ENCODE peak calls at places on chromosomes 13 and 19, in seven cellular contexts. T is CD4-positive, alpha-beta memory T cell; L is colonic mucosa; H is brain microvascular endothelial cell; K is fibroblast of villous mesenchyme; N is esophagus squamous epithelium; V is retinal pigment epithelial cell. O is an unnamed sample.

GRCh38 chr13:68176486-68176885 is 946.4 kb upstream of the PCDH9 start:
- DNase-seq in T (no peak), K (peak), L (no peak), N (no peak), V (peak), H (peak), O (peak)

GRCh38 chr19:28420731-28421550 is 792.0 kb downstream of the UQCRFS1 start:
- DNase-seq in V (no peak), L (no peak), N (no peak), H (no peak), T (no peak), K (no peak), O (no peak)

GRCh38 chr19:33288666-33289065 is 13.7 kb downstream of the CEBPA start:
- DNase-seq in H (no peak), N (no peak), V (no peak), L (no peak), T (no peak), K (no peak), O (no peak)

GRCh38 chr13:23687614-23688013 is 117.4 kb downstream of the TNFRSF19 start:
- DNase-seq in H (no peak), N (no peak), V (no peak), K (no peak), T (no peak), L (no peak), O (no peak)

GRCh38 chr19:20165971-20166592 is 932 bp upstream of the ZNF486 start:
- DNase-seq in V (no peak), L (no peak), N (no peak), H (no peak), K (no peak), T (no peak), O (no peak)

GRCh38 chr13:113835461-113836274 is 28.2 kb downstream of the GAS6 start:
- DNase-seq in N (no peak), K (peak), V (no peak), L (no peak), H (no peak), T (no peak), O (peak)

GRCh38 chr19:45526143-45526542 is 18.9 kb downstream of the VASP start:
- DNase-seq in N (no peak), V (no peak), H (peak), L (peak), K (peak), T (no peak), O (no peak)

GRCh38 chr13:30355405-30355741 is 48.0 kb upstream of the KATNAL1 start:
- DNase-seq in N (no peak), T (no peak), H (no peak), V (no peak), L (no peak), K (no peak), O (no peak)

GRCh38 chr19:50912727-50913716 is 1.8 kb upstream of the KLK4 start:
- DNase-seq in V (no peak), H (no peak), T (no peak), N (no peak), L (no peak), K (no peak), O (no peak)

DNA sequence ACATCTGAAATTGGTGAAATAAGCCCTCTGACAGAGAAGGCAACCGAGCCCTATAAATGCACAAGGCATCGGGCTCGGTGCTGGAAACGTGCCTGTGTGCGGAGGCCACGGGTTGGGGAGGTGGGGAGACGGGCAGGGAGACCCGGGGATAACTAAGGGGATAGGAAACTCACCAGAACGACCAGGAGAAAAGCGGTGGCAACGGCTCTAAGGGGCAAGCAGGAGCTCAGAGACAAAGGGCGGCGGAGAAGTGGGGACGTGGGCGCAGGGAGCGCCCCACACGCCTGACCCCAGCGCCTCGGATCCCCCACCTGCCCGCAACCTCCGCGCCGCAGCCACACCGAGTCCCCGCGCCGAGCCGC is 547 bp downstream of the SLC1A6 start:
- DNase-seq in N (no peak), H (no peak), K (no peak), V (no peak), T (no peak), L (no peak), O (no peak)
- H3K4me3 ChIP-seq in N (peak), H (no peak), K (no peak), V (no peak), T (no peak), L (no peak), O (no peak)

GRCh38 chr19:35901854-35902661 is at the start of gene HCST:
- DNase-seq in K (no peak), V (no peak), T (peak), N (no peak), L (no peak), H (no peak), O (no peak)

GRCh38 chr19:35903550-35904179 is 1.3 kb downstream of the HCST start:
- DNase-seq in V (no peak), H (peak), K (peak), N (peak), T (peak), L (peak), O (peak)

GRCh38 chr19:35905178-35905727 is 2.8 kb downstream of the TYROBP start:
- DNase-seq in T (no peak), K (no peak), L (no peak), H (no peak), N (no peak), V (no peak), O (no peak)

GRCh38 chr19:35902870-35903475 is 644 bp downstream of the HCST start:
- DNase-seq in N (no peak), T (no peak), V (no peak), L (no peak), K (no peak), H (no peak), O (no peak)

DNA sequence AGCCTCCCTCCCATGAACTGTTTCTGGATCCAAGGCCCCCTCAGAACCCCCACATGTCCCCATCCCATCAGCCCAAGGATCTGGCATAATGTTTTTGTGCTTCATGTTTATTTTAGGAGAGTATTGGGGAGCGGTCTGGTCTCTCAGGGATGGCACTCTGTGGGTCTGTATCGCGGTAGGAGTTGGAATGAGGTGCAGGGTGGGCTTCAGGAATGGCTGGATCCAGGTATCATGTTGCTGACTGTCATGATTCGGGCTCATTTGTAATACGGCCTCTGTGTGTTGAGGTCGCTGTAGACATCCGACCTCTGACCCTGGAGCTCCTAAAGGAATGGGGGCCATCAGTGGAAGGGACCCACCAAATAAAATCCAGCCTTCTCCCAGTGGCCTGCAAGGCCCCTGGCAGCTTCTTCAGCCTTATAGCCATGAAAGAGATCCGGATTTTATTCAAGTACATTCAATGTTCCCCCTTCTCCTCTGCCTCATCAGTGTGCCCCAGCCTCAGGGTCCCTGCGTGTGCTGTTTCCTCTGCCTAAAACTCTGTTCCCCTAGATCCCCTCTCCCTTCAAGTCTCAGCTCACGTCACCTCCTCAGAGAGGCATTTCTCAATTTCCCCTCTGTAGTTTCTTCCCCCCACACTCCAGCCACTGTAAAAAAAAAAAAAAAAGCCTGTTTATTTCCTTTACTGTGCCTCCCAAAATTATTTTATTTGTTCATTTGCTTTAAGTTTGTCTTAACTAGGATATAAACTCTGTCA is 2.2 kb downstream of the HCST start:
- DNase-seq in V (no peak), H (no peak), K (no peak), N (no peak), T (no peak), L (no peak), O (no peak)
- H3K4me3 ChIP-seq in V (no peak), H (no peak), K (no peak), N (no peak), T (no peak), L (no peak), O (no peak)

DNA sequence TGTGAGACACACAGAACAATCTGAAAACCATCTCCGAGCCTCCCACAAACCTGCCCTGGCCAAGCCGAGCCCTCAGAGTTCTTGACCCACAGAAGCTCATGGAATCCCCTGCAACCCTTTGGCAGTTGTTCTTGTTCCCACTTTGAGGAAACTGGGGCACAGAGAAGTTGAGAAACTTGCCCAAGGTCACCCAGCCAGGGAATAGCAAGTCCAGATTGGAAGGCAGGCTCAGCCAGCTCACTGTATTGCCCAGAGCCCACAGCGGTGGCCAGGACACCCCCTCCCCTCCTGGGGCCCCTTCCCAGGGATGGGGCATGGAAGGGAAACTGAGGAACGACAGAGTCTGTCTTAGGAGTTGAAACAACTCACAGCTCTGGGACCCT is 1.8 kb downstream of the ZSWIM4 start:
- DNase-seq in V (no peak), K (no peak), L (no peak), H (no peak), T (no peak), N (no peak), O (no peak)
- H3K4me3 ChIP-seq in V (peak), K (peak), L (no peak), H (peak), T (no peak), N (peak), O (peak)

DNA sequence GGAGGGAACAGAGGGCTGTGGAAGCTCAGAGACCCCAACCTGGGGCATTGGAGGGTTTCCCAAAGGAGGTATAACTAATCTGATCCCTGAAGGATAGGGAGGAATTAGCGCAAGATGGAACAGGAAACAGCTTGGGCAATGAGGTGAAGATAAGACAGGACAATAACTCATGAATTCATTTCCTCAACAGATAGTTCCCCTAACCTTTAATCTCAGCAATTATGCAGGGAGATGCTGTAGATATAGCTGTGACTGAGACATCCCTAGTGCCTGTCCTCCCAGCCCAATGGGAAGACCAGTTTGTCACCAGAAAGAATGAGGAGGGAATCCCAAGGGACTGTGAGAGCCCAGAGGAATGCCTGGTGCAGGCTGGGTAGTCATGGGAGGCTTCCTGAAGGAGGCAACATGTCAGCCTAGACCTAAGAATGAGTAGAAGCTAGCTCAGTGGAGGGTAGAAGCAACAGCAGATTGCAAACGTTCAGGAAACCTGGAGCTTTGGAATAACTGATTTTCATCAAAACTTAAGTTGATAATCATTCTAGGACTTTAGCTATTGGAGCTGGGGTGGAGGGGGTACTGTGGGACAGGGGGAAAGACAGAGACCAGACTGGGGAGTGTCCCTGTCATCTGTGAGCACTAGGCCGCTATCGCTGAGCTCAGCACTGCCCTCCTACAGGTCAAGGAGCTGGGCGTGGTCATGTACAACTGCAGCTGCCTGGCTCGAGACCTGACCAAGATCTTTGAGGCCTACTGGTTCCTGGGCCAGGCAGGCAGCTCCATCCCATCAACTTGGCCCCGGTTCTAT is 18.8 kb downstream of the HIPK4 start:
- DNase-seq in T (no peak), K (no peak), H (no peak), L (no peak), V (no peak), N (no peak), O (no peak)
- H3K4me3 ChIP-seq in T (no peak), K (no peak), H (no peak), L (no peak), V (no peak), N (no peak), O (no peak)

GRCh38 chr19:7923295-7924191 is 2.4 kb downstream of the CTXN1 start:
- DNase-seq in T (no peak), N (no peak), L (no peak), H (no peak), K (no peak), V (no peak), O (no peak)

GRCh38 chr19:7925171-7925837 is 631 bp downstream of the CTXN1 start:
- DNase-seq in H (peak), V (no peak), N (no peak), L (peak), K (peak), T (peak), O (no peak)

GRCh38 chr19:7924651-7925170 is 1.2 kb downstream of the CTXN1 start:
- DNase-seq in N (no peak), T (no peak), H (no peak), V (no peak), L (no peak), K (no peak), O (no peak)

GRCh38 chr19:7922841-7923205 is 2.7 kb downstream of the SNAPC2 start:
- DNase-seq in N (no peak), H (no peak), V (no peak), K (no peak), T (no peak), L (no peak), O (no peak)

GRCh38 chr19:7924241-7924640 is 1.7 kb downstream of the CTXN1 start:
- DNase-seq in H (no peak), T (no peak), K (no peak), N (no peak), L (no peak), V (no peak), O (no peak)
- H3K4me3 ChIP-seq in H (no peak), T (no peak), K (no peak), N (peak), L (no peak), V (no peak), O (no peak)

O was measured in skeletal muscle cell.